ENCODE peak calls at places on chromosomes 13 and 19, in eight cellular contexts. W is AG09309; M is GM23248; D is GM20000; I is PC-3; E is heart right ventricle; J is activated CD4-positive, alpha-beta T cell treated with anti-CD3 and anti-CD28 coated beads, Interleukin-2, amount 50 U/mL, for 24 hours; K is stimulated activated naive CD4-positive, alpha-beta T cell. X is an unnamed sample.

GRCh38 chr13:83297591-83298305 is 584.5 kb downstream of the SLITRK1 start:
- DNase-seq in W (peak; percentile 41), M (peak; percentile 21), D (no peak), I (no peak), E (no peak), J (no peak), K (no peak), X (no peak)

GRCh38 chr19:39423258-39424086 is 11.0 kb downstream of the PLEKHG2 start:
- DNase-seq in W (no peak), M (no peak), D (no peak), I (no peak), E (no peak), J (no peak), K (no peak), X (no peak)

GRCh38 chr13:75935805-75936204 is 299.7 kb downstream of the LMO7 start:
- DNase-seq in W (no peak), M (no peak), D (no peak), I (no peak), E (no peak), J (no peak), K (no peak), X (no peak)

GRCh38 chr13:43270043-43270830 is 246.9 kb downstream of the DNAJC15 start:
- DNase-seq in W (no peak), M (no peak), D (no peak), I (no peak), E (no peak), J (no peak), K (no peak), X (no peak)

GRCh38 chr13:63554157-63554556 is 2138.5 kb upstream of the PCDH20 start:
- DNase-seq in W (no peak), M (no peak), D (no peak), I (no peak), E (no peak), J (no peak), K (no peak), X (no peak)

GRCh38 chr19:33718668-33719259 is 77.9 kb upstream of the KCTD15 start:
- DNase-seq in W (no peak), M (no peak), D (no peak), I (no peak), E (no peak), J (no peak), K (no peak), X (no peak)

GRCh38 chr13:114131581-114132418 is 623 bp downstream of the RASA3 start:
- DNase-seq in W (no peak), M (peak; percentile 67), D (peak; percentile 67), I (no peak), E (no peak), J (no peak), K (peak; percentile 38), X (no peak)

GRCh38 chr13:75430618-75431209 is 51.3 kb downstream of the TBC1D4 start:
- DNase-seq in W (no peak), M (no peak), D (no peak), I (no peak), E (no peak), J (no peak), K (no peak), X (no peak)

GRCh38 chr13:106858910-106859309 is 291.0 kb upstream of the ARGLU1 start:
- DNase-seq in W (no peak), M (no peak), D (no peak), I (peak; percentile 21), E (no peak), J (no peak), K (no peak), X (no peak)

GRCh38 chr19:51271015-51271600 is 20.2 kb downstream of the SIGLECL1 start:
- DNase-seq in W (no peak), M (no peak), D (no peak), I (no peak), E (no peak), J (no peak), K (no peak), X (no peak)

GRCh38 chr13:27852491-27852890 is 60.2 kb downstream of the GSX1 start:
- DNase-seq in W (no peak), M (no peak), D (no peak), I (no peak), E (no peak), J (no peak), K (no peak), X (no peak)

GRCh38 chr19:9586764-9587163 is 2.5 kb upstream of the ZNF121 start:
- DNase-seq in W (no peak), M (peak; percentile 66), D (peak; percentile 45), I (peak; percentile 96), E (peak; percentile 37), J (peak; percentile 72), K (peak; percentile 72), X (peak; percentile 36)

GRCh38 chr19:40233811-40234389 is 7.4 kb upstream of the CCNP start:
- DNase-seq in W (no peak), M (no peak), D (no peak), I (no peak), E (no peak), J (no peak), K (no peak), X (no peak)

GRCh38 chr13:24184855-24185254 is 24.3 kb downstream of the SPATA13 start:
- DNase-seq in W (no peak), M (no peak), D (no peak), I (no peak), E (no peak), J (no peak), K (no peak), X (no peak)

GRCh38 chr13:99690426-99691189 is 189.3 kb downstream of the TM9SF2 start:
- DNase-seq in W (no peak), M (no peak), D (no peak), I (no peak), E (no peak), J (no peak), K (no peak), X (no peak)